ENCODE peak calls at places on chromosomes 4 and X, in nine cellular contexts. D, O, R, X, K, B, I, G and E are unnamed samples.

GRCh38 chr4:1318046-1318375 is 28.3 kb downstream of the MAEA start:
- DNase-seq in D (no peak), O (no peak), R (no peak), X (no peak), K (no peak), B (no peak), I (no peak), G (no peak), E (no peak)

GRCh38 chr4:92387459-92388069 is 83.8 kb downstream of the GRID2 start:
- DNase-seq in D (peak), O (peak), R (peak), X (peak), K (peak), B (peak), I (peak), G (peak), E (no peak)

GRCh38 chr4:124946696-124947095 is 234.2 kb upstream of the ANKRD50 start:
- DNase-seq in D (no peak), O (no peak), R (no peak), X (no peak), K (no peak), B (no peak), I (no peak), G (no peak), E (no peak)

GRCh38 chr4:184417802-184418511 is 56.4 kb downstream of the IRF2 start:
- DNase-seq in D (no peak), O (peak), R (peak), X (peak), K (no peak), B (peak), I (peak), G (peak), E (no peak)

GRCh38 chr4:1720163-1720983 is 750 bp downstream of the TMEM129 start:
- DNase-seq in D (peak), O (no peak), R (no peak), X (peak), K (peak), B (no peak), I (no peak), G (no peak), E (peak)

GRCh38 chrX:35682481-35682880 is 115.7 kb upstream of the MAGEB16 start:
- DNase-seq in D (no peak), O (no peak), R (no peak), X (no peak), K (no peak), B (no peak), I (no peak), G (no peak), E (no peak)

GRCh38 chrX:72569786-72570185 is 2.9 kb downstream of the HDAC8 start:
- DNase-seq in D (no peak), O (no peak), R (peak), X (no peak), K (no peak), B (no peak), I (no peak), G (no peak), E (no peak)

GRCh38 chr4:120765271-120765985 is 157.1 kb downstream of the PRDM5 start:
- DNase-seq in D (no peak), O (no peak), R (no peak), X (no peak), K (no peak), B (no peak), I (no peak), G (no peak), E (no peak)

GRCh38 chr4:86810867-86811266 is 38.3 kb downstream of the SLC10A6 start:
- DNase-seq in D (no peak), O (no peak), R (no peak), X (no peak), K (no peak), B (no peak), I (no peak), G (no peak), E (no peak)

GRCh38 chrX:3697701-3698279 is 15.7 kb downstream of the PRKX start:
- DNase-seq in D (no peak), O (no peak), R (no peak), X (no peak), K (no peak), B (no peak), I (no peak), G (no peak), E (no peak)

GRCh38 chr4:8033776-8034528 is 94.3 kb upstream of the AFAP1 start:
- DNase-seq in D (no peak), O (no peak), R (no peak), X (no peak), K (no peak), B (no peak), I (no peak), G (no peak), E (no peak)
- H3K27ac ChIP-seq in D (no peak), O (no peak), R (no peak), X (no peak), K (no peak), B (no peak), I (no peak), G (no peak), E (no peak)

GRCh38 chr4:85149656-85150055 is 183.2 kb upstream of the WDFY3 start:
- DNase-seq in D (no peak), O (no peak), R (no peak), X (no peak), K (no peak), B (no peak), I (no peak), G (no peak), E (no peak)
- TF ChIP-seq REST in D (no peak), O (no peak), R (no peak), X (no peak), K (no peak), B (no peak), I (no peak), G (no peak), E (no peak)

GRCh38 chrX:103518571-103518970 is 718 bp downstream of the RAB40A start:
- DNase-seq in D (no peak), O (no peak), R (no peak), X (no peak), K (no peak), B (no peak), I (no peak), G (no peak), E (no peak)

GRCh38 chrX:103519389-103519788 is at the start of gene RAB40A:
- DNase-seq in D (no peak), O (no peak), R (no peak), X (no peak), K (no peak), B (no peak), I (no peak), G (no peak), E (no peak)

GRCh38 chrX:103520391-103520790 is 1.1 kb upstream of the RAB40A start:
- DNase-seq in D (no peak), O (no peak), R (no peak), X (no peak), K (no peak), B (no peak), I (no peak), G (no peak), E (no peak)

GRCh38 chrX:103513476-103514108 is 5.7 kb downstream of the RAB40A start:
- DNase-seq in D (no peak), O (no peak), R (peak), X (no peak), K (no peak), B (no peak), I (no peak), G (no peak), E (no peak)

DNA sequence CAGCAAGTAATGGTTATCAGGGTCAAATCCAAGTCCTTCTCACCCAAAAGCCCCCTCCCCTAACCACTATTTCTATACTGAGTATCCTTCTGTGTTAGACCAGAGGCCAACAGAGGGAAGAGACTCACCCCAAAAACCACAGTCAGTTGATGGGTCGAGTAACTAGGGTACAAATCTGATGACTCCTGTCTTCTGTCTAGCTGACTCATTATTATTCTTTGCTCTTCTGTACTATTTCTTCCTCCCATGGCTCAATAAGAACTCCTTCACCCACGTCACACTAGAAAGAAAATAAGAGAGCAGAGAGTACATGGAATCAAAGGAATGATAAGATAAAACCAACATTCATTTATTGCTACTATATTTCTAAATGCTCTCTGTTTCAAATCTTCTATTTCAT is 2.0 kb downstream of the RAB40A start:
- DNase-seq in D (no peak), O (no peak), R (no peak), X (no peak), K (no peak), B (no peak), I (no peak), G (no peak), E (no peak)
- H3K27ac ChIP-seq in D (no peak), O (no peak), R (no peak), X (no peak), K (no peak), B (no peak), I (no peak), G (no peak), E (no peak)

GRCh38 chr4:109334596-109335105 is 32.2 kb upstream of the COL25A1 start:
- DNase-seq in D (no peak), O (no peak), R (no peak), X (no peak), K (no peak), B (no peak), I (no peak), G (no peak), E (no peak)
- TF ChIP-seq REST in D (no peak), O (no peak), R (no peak), X (no peak), K (no peak), B (no peak), I (no peak), G (no peak), E (no peak)

DNA sequence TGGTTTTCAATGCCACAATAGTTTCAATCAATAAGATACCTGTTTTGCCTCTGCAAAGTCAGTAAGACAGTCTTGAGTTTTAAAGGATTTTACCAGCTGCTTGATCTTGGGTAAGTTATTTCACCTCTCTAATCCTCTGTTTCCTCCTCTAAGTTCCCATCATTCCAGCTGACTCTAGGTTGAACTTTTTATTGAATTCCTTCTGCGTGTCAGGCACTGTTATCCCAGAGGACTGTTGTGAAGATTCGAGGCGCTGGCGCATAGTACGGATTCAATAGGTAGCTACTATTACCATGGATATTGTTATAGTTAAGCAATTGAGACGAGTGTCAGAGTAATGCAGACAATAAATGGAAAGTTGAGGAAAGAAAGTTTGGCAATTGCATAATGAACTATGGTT is 179.4 kb downstream of the BANK1 start:
- DNase-seq in D (no peak), O (no peak), R (peak), X (no peak), K (no peak), B (no peak), I (no peak), G (no peak), E (no peak)
- H3K27ac ChIP-seq in D (no peak), O (no peak), R (peak), X (no peak), K (no peak), B (no peak), I (no peak), G (no peak), E (no peak)

DNA sequence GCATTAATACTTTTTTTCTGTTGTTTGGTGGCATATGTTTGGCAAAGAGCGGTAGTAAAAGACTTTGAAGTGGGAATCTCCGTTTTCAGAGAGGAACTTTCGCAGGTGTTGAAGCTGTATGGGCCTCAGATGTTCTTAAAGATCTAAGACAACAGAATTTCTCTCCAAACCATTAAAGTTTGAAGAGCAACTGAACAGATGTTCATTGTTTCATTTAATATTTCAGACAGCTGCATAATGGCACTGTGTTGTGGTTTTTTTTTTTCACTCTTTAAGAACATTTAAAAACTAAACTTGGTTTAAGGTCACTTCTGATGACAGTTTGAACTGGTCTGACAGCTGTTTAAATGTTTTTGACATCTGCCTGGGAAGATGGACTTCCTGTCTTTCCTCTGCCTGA is 882.7 kb upstream of the PCDH10 start:
- DNase-seq in D (no peak), O (no peak), R (no peak), X (no peak), K (no peak), B (no peak), I (no peak), G (no peak), E (no peak)
- TF ChIP-seq REST in D (no peak), O (no peak), R (no peak), X (no peak), K (no peak), B (no peak), I (no peak), G (no peak), E (no peak)

GRCh38 chr4:40300371-40301162 is 34.6 kb upstream of the CHRNA9 start:
- DNase-seq in D (no peak), O (no peak), R (no peak), X (no peak), K (no peak), B (no peak), I (no peak), G (no peak), E (no peak)
- H3K27ac ChIP-seq in D (no peak), O (no peak), R (peak), X (no peak), K (no peak), B (no peak), I (no peak), G (peak), E (no peak)

DNA sequence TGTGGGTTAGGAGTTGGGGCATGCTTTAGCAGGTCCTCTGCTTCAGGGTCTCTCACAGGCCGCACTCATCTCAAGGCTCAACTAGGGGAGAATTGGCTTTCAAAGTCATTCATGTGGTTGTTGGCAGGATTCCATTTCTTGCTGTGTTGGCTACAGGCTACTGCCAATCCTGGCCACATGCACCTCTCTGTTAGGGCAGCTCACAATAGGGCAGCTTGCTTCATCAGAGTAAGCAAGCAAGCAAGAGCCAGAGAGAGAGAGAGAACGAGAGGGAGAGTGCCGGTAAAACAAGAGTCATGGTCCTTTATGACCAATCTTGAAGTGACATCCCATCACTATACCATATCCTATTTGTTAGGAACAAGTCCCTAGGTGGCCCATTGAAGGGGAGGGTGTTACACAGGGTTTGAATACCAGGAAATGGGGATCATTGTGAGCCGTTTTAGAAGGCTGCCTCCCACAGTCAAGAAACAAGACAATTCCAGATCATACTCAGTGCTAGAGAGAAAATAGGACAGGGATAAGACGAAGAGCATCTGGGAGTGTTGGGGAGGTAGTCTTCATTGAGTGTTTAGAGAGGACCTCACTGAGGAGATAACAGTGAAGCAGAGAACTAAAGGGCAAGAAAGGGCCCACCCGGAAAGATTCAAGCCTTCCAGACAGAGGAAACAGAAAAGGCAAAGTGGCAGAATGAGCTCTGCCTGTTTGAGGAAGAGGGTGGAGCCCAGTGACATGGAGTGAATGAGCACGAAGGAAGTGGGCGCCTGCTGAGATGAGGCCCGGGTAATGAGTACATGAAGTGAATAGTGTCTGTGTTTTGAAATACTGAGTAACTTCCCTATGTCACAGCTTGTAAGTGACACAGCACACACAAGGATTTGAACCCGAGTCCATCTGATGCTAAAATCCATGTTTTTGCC is 32.8 kb upstream of the TLR2 start:
- DNase-seq in D (no peak), O (no peak), R (no peak), X (no peak), K (no peak), B (no peak), I (no peak), G (no peak), E (peak)
- TF ChIP-seq REST in D (no peak), O (no peak), R (no peak), X (no peak), K (no peak), B (no peak), I (no peak), G (no peak), E (peak)

GRCh38 chrX:40145670-40146470 is 48.1 kb upstream of the BCOR start:
- DNase-seq in D (peak), O (no peak), R (no peak), X (no peak), K (no peak), B (no peak), I (no peak), G (no peak), E (no peak)

GRCh38 chrX:40148189-40148438 is 50.4 kb upstream of the BCOR start:
- DNase-seq in D (no peak), O (no peak), R (no peak), X (no peak), K (no peak), B (no peak), I (no peak), G (no peak), E (no peak)

GRCh38 chrX:40145001-40145631 is 47.4 kb upstream of the BCOR start:
- DNase-seq in D (peak), O (no peak), R (no peak), X (no peak), K (peak), B (no peak), I (no peak), G (no peak), E (no peak)

GRCh38 chrX:40147399-40148188 is 49.8 kb upstream of the BCOR start:
- DNase-seq in D (no peak), O (no peak), R (no peak), X (no peak), K (peak), B (no peak), I (no peak), G (no peak), E (no peak)

DNA sequence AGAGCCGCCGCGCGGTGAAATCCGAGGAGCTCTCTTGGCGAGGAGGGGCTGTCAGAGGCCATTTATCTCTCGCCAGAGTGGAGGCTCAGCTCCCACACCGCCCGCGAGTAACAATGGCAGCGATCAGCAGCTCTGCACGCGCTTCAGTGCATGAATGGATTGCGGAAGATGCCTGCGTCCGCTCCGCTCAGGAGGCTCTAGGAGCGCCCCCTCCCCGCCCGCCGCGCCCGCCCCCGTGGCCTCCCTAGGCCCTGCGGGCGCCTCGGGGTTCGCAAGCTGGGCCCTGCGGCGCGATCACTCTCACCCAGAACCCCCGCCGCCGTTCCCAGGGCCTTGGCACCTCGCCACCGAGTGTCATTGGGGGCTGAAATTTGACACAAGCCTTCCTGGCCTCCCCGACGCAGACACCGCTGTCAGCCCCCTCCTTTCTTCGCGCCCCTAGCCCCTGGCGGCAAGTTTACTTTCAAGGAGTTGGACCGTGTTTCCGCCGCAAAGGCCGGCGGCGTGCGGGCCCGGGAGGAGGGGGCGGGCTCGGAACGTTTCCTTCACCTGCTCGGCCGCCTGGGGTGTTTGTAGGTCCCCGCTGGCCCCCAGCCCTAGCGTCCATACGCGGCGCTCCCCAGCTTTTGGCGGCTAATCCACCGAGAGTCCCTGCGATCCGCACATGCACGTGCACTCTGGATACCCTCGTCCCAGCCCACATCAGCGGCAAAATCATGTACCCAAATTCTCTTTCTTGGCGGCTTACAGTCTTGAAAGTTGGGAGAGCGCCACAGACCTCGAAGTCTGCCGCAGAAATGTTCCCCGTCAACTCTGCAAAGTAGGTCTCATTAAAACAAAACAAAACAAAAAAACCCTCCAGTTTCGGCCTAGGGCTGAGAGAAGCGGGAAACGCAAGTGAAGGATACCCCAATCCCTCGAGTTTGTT is 49.0 kb upstream of the BCOR start:
- DNase-seq in D (peak), O (no peak), R (no peak), X (no peak), K (peak), B (no peak), I (no peak), G (no peak), E (peak)
- H3K27ac ChIP-seq in D (peak), O (peak), R (peak), X (no peak), K (no peak), B (peak), I (no peak), G (no peak), E (peak)